ENCODE peak calls at places on chromosomes 5 and 9, in five cellular contexts. A is sciatic nerve; T is RPMI7951; R is CD4-positive, alpha-beta memory T cell; X is thoracic aorta. V is an unnamed sample.

GRCh38 chr9:78303377-78304062 is 6.6 kb downstream of the PSAT1 start:
- DNase-seq in A (no peak), T (no peak), R (no peak), X (no peak), V (no peak)

GRCh38 chr9:2299843-2300205 is 284.7 kb downstream of the SMARCA2 start:
- DNase-seq in A (no peak), T (no peak), R (no peak), X (no peak), V (no peak)

GRCh38 chr9:13088734-13089427 is 190.6 kb downstream of the MPDZ start:
- DNase-seq in A (no peak), T (peak), R (no peak), X (no peak), V (no peak)

GRCh38 chr5:135203593-135204036 is 169.6 kb upstream of the PITX1 start:
- DNase-seq in A (no peak), T (peak), R (no peak), X (no peak), V (no peak)

GRCh38 chr5:111135946-111136345 is 43.8 kb downstream of the WDR36 start:
- DNase-seq in A (no peak), T (peak), R (no peak), X (no peak), V (no peak)

GRCh38 chr9:4936823-4937222 is 48.2 kb upstream of the JAK2 start:
- DNase-seq in A (no peak), T (no peak), R (no peak), X (no peak), V (no peak)

GRCh38 chr5:134149571-134150303 is 27.0 kb downstream of the SKP1 start:
- DNase-seq in A (no peak), T (peak), R (no peak), X (no peak), V (no peak)

GRCh38 chr9:98465799-98466198 is 210.3 kb upstream of the TBC1D2 start:
- DNase-seq in A (no peak), T (no peak), R (no peak), X (no peak), V (no peak)

GRCh38 chr9:38068866-38069628 is at the start of gene SHB:
- DNase-seq in A (peak), T (peak), R (peak), X (peak), V (peak)

GRCh38 chr5:92313385-92313784 is 930.3 kb upstream of the ARRDC3 start:
- DNase-seq in A (no peak), T (no peak), R (no peak), X (no peak), V (no peak)

GRCh38 chr9:108552459-108553040 is 303.2 kb downstream of the ACTL7B start:
- DNase-seq in A (no peak), T (peak), R (no peak), X (no peak), V (no peak)

GRCh38 chr9:123784513-123784912 is 145.4 kb downstream of the DENND1A start:
- DNase-seq in A (no peak), T (no peak), R (no peak), X (no peak), V (no peak)

GRCh38 chr9:93156475-93157008 is 22.5 kb upstream of the NINJ1 start:
- DNase-seq in A (no peak), T (no peak), R (no peak), X (no peak), V (no peak)

GRCh38 chr5:32160228-32160627 is 13.9 kb downstream of the GOLPH3 start:
- DNase-seq in A (no peak), T (no peak), R (no peak), X (no peak), V (no peak)

GRCh38 chr5:149641000-149641576 is 59.8 kb downstream of the ARHGEF37 start:
- DNase-seq in A (no peak), T (peak), R (no peak), X (no peak), V (no peak)

GRCh38 chr9:2241461-2241874 is 226.3 kb downstream of the SMARCA2 start:
- DNase-seq in A (peak), T (peak), R (no peak), X (no peak), V (no peak)

GRCh38 chr9:92963831-92964606 is 16.7 kb downstream of the FGD3 start:
- DNase-seq in A (no peak), T (no peak), R (peak), X (no peak), V (no peak)

GRCh38 chr9:134891016-134891589 is 10.5 kb downstream of the FCN2 start:
- DNase-seq in A (peak), T (peak), R (no peak), X (no peak), V (no peak)

GRCh38 chr5:141958113-141958512 is at the start of gene PCDH12:
- DNase-seq in A (no peak), T (peak), R (no peak), X (no peak), V (peak)

GRCh38 chr5:73393606-73394489 is 54.7 kb downstream of the FOXD1 start:
- DNase-seq in A (no peak), T (peak), R (no peak), X (no peak), V (no peak)

GRCh38 chr5:84725946-84726570 is 341.4 kb upstream of the EDIL3 start:
- DNase-seq in A (no peak), T (no peak), R (no peak), X (no peak), V (no peak)

GRCh38 chr9:89739531-89740315 is 134.9 kb downstream of the GADD45G start:
- DNase-seq in A (no peak), T (no peak), R (no peak), X (no peak), V (peak)

GRCh38 chr5:147712024-147712423 is 70.5 kb downstream of the JAKMIP2 start:
- DNase-seq in A (no peak), T (no peak), R (no peak), X (no peak), V (no peak)